ENCODE peak calls at places on chromosomes 4 and X, in six cellular contexts. M is endodermal cell, E is AG08396, F is MG63, P is left cardiac atrium, D is heart left ventricle. W is an unnamed sample.

GRCh38 chr4:7427326-7428260 is 7.1 kb downstream of the PSAPL1 start:
- DNase-seq in M (peak), E (no peak), F (no peak), P (no peak), D (peak), W (no peak)

GRCh38 chr4:85050736-85051135 is 84.2 kb upstream of the WDFY3 start:
- DNase-seq in M (no peak), E (no peak), F (no peak), P (no peak), D (no peak), W (no peak)

GRCh38 chrX:153886915-153887314 is 942 bp upstream of the L1CAM start:
- DNase-seq in M (peak), E (no peak), F (no peak), P (no peak), D (no peak), W (no peak)

GRCh38 chrX:40107291-40108083 is 9.7 kb upstream of the BCOR start:
- DNase-seq in M (peak), E (peak), F (peak), P (peak), D (peak), W (peak)

GRCh38 chr4:74266081-74266480 is 42.2 kb upstream of the EPGN start:
- DNase-seq in M (no peak), E (no peak), F (no peak), P (no peak), D (no peak), W (no peak)

GRCh38 chr4:71186566-71187398 is 152.0 kb upstream of the SLC4A4 start:
- DNase-seq in M (peak), E (peak), F (peak), P (peak), D (peak), W (no peak)

GRCh38 chrX:2928127-2928582 is 984 bp downstream of the ARSD start:
- DNase-seq in M (no peak), E (peak), F (no peak), P (peak), D (peak), W (no peak)

GRCh38 chr4:1376841-1377605 is 29.2 kb downstream of the NKX1-1 start:
- DNase-seq in M (peak), E (no peak), F (no peak), P (peak), D (peak), W (no peak)

GRCh38 chr4:89469930-89470375 is 162.4 kb upstream of the GPRIN3 start:
- DNase-seq in M (no peak), E (peak), F (peak), P (no peak), D (no peak), W (peak)

GRCh38 chrX:108736509-108737479 is at the start of gene IRS4:
- DNase-seq in M (peak), E (peak), F (peak), P (peak), D (no peak), W (no peak)

GRCh38 chrX:139194571-139195280 is 335.8 kb upstream of the F9 start:
- DNase-seq in M (peak), E (no peak), F (peak), P (peak), D (peak), W (no peak)

GRCh38 chr4:14096406-14096965 is 469.0 kb upstream of the BOD1L1 start:
- DNase-seq in M (no peak), E (peak), F (peak), P (no peak), D (no peak), W (no peak)

GRCh38 chrX:42615161-42615563 is 162.8 kb downstream of the PPP1R2C start:
- DNase-seq in M (peak), E (no peak), F (no peak), P (no peak), D (no peak), W (no peak)

GRCh38 chr4:68895561-68896198 is 55.9 kb downstream of the UGT2A3 start:
- DNase-seq in M (no peak), E (no peak), F (no peak), P (no peak), D (no peak), W (no peak)

GRCh38 chrX:154383359-154384283 is 4.5 kb downstream of the EMD start:
- DNase-seq in M (no peak), E (no peak), F (no peak), P (no peak), D (no peak), W (no peak)

GRCh38 chr4:110808371-110808878 is 185.5 kb upstream of the PITX2 start:
- DNase-seq in M (no peak), E (no peak), F (no peak), P (no peak), D (no peak), W (no peak)

GRCh38 chr4:58138786-58139185 is 1028.6 kb upstream of the IGFBP7 start:
- DNase-seq in M (no peak), E (no peak), F (no peak), P (no peak), D (no peak), W (no peak)

GRCh38 chr4:77903186-77903585 is 40.6 kb downstream of the MRPL1 start:
- DNase-seq in M (no peak), E (no peak), F (no peak), P (no peak), D (no peak), W (no peak)

GRCh38 chrX:9730752-9731151 is 34.9 kb downstream of the GPR143 start:
- DNase-seq in M (no peak), E (no peak), F (no peak), P (no peak), D (no peak), W (no peak)

GRCh38 chr4:2054217-2054616 is 4.9 kb upstream of the NAT8L start:
- DNase-seq in M (no peak), E (no peak), F (no peak), P (no peak), D (no peak), W (no peak)

GRCh38 chr4:57136281-57136680 is 26.1 kb upstream of the IGFBP7 start:
- DNase-seq in M (no peak), E (no peak), F (no peak), P (no peak), D (no peak), W (no peak)